ENCODE peak calls at places on chromosomes 6 and 20, in ten cellular contexts. W is mesenchymal stem cell; L is naive thymus-derived CD4-positive, alpha-beta T cell; H is hepatocyte; D is effector memory CD4-positive, alpha-beta T cell; P is tibial artery; Q is AG04450; J is CD4-positive, alpha-beta memory T cell; B is left lung; R is lower lobe of right lung. S is an unnamed sample.

GRCh38 chr6:132465530-132466485 is 47.1 kb downstream of the STX7 start:
- DNase-seq in W (no peak), L (no peak), D (no peak), J (no peak), R (no peak), B (no peak), P (no peak), Q (no peak), H (no peak), S (no peak)

GRCh38 chr6:153045271-153045670 is 42.8 kb upstream of the MTRF1L start:
- DNase-seq in J (no peak), R (no peak), Q (no peak), H (no peak), D (no peak), W (no peak), B (no peak), L (no peak), P (no peak), S (no peak)

GRCh38 chr6:162907876-162908481 is 180.2 kb downstream of the PACRG start:
- DNase-seq in P (no peak), L (no peak), Q (no peak), D (no peak), H (no peak), R (no peak), B (no peak), W (peak; percentile 5), J (no peak), S (peak; percentile 32)

GRCh38 chr6:167686204-167686893 is 140.4 kb upstream of the AFDN start:
- DNase-seq in R (no peak), Q (no peak), P (no peak), B (no peak), D (no peak), L (no peak), W (no peak), H (no peak), J (no peak), S (no peak)

GRCh38 chr20:7415427-7415826 is 524.8 kb downstream of the HAO1 start:
- DNase-seq in W (no peak), L (no peak), R (no peak), P (no peak), D (no peak), H (no peak), J (no peak), B (no peak), Q (no peak), S (no peak)

GRCh38 chr6:80132942-80133517 is 26.6 kb downstream of the BCKDHB start:
- DNase-seq in L (peak; percentile 11), B (no peak), J (no peak), H (peak; percentile 81), Q (peak; percentile 16), D (no peak), R (peak; percentile 47), W (peak; percentile 66), P (peak; percentile 57), S (peak; percentile 81)

GRCh38 chr6:116403205-116403604 is 32.5 kb downstream of the DSE start:
- DNase-seq in P (no peak), R (no peak), L (no peak), Q (no peak), W (no peak), D (no peak), B (no peak), H (no peak), J (no peak), S (no peak)

GRCh38 chr20:62864207-62864606 is 2.6 kb upstream of the TCFL5 start:
- DNase-seq in J (no peak), L (no peak), Q (no peak), R (no peak), H (no peak), D (no peak), P (no peak), W (no peak), B (no peak), S (no peak)

GRCh38 chr20:11229772-11230171 is 556.0 kb upstream of the JAG1 start:
- DNase-seq in W (peak; percentile 81), B (no peak), Q (peak; percentile 88), J (no peak), R (peak; percentile 57), H (peak; percentile 31), D (no peak), P (peak; percentile 51), L (no peak), S (peak; percentile 99)

GRCh38 chr6:146635174-146635573 is 36.4 kb downstream of the ADGB start:
- DNase-seq in B (no peak), P (no peak), Q (no peak), L (no peak), D (no peak), H (no peak), R (no peak), W (no peak), J (no peak), S (no peak)

GRCh38 chr6:38209291-38209865 is 389.9 kb downstream of the ZFAND3 start:
- DNase-seq in J (no peak), H (no peak), P (no peak), B (no peak), Q (no peak), D (no peak), L (no peak), R (no peak), W (no peak), S (no peak)

DNA sequence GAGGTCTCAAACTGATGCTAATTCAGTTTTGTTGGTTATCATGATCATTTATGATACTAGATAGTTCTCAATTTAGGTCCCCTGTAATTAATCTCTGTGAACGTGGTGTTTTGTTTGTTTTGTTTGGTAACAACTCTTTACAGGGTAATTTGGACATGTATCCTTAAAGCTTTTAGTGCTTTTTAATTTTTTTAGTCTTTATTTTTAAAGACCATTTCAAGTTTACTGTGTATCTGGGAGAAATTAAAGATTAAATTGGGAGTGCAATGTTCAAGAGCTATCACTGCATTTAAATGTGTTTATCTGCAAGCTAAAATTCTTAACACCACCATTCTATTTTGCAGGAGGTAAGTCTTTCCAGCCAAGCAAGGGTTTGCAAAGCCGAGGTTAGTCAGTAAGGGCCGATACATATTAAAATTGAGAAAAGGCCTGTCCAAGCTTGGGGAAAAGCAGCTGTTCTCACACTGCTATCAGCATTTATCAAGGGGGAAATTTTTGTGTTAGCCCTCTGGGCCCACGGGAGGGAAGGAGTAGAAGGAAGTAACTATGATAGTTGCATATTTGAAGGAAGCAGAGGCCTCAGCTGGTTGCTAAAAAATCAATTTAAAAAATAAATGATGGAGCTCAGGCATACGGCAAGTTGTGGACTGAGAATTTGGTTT is 59.4 kb upstream of the ZNF217 start:
- DNase-seq in R (no peak), L (no peak), Q (no peak), J (no peak), P (no peak), D (no peak), W (no peak), B (no peak), H (no peak), S (no peak)
- H3K27ac ChIP-seq in R (peak overlapping the region; percentile 67), L (peak overlapping the region; percentile 72), Q (peak overlapping the region; percentile 22), J (peak overlapping the region; percentile 55), P (no peak overlapping the region), D (peak overlapping the region; percentile 64), W (no peak overlapping the region), B (peak overlapping the region; percentile 42), H (peak overlapping the region; percentile 83), S (no peak overlapping the region)

GRCh38 chr6:3749390-3749978 is 2.0 kb downstream of the PXDC1 start:
- DNase-seq in B (peak; percentile 79), R (peak; percentile 78), P (no peak), D (no peak), L (no peak), J (no peak), W (no peak), Q (no peak), H (peak; percentile 85), S (no peak)
- H3K4me3 ChIP-seq in B (peak overlapping the region; percentile 66), R (peak overlapping the region; percentile 78), P (peak overlapping the region; percentile 96), D (no peak overlapping the region), L (no peak overlapping the region), J (no peak overlapping the region), W (no peak overlapping the region), Q (peak overlapping the region; percentile 90), H (peak overlapping the region; percentile 95), S (peak overlapping the region; percentile 85)

DNA sequence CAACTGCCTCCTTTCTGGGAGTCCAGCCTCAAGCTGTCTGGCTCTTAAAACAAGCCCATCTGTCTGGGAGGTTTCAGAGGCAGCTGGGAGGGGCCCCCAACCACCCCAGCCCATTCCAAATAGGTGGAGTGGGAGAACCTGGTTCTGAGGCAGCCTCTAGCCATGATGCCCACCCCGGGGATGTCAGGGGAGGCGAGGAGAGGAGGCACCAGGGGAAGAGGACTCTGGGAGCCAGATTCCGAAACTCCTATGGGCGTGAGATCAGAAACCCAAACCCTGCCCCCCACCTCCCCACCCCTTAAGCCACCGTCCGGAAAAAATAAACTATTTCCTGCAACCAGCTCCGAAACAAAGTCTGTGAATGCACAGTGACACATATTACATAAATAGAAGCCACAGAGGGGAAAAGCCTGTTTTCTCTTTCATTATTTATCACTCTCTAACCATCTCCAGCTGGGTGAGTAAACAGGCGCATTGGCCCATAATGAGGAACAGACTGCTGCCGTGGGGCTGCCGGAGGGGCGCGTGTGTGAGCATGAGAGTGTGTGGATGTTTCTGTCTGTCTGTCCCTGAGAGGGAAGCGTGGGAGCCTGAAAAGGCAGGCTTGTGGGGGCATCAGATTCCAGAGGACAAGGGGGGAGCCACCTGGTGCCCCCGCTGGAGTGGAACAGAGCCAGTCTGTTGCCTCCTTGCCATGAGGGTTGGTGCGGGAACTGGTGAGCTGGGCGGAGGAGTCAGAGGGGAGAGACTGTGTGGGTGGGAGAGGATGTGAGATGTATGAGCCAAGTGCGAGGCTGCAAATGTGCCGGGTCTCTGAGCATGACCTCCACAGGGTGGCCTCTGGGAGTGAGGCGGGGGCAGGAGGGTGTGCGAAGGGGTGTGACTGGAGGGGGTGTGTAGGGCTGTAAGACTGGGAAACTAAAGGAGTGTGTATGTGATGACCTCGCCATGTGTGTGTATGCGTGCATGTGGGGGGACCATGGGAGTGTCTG is 14.3 kb upstream of the FOXP4 start:
- DNase-seq in R (no peak), D (peak; percentile 18), Q (peak; percentile 23), B (no peak), P (no peak), H (peak; percentile 36), J (peak; percentile 54), L (peak; percentile 37), W (peak; percentile 78), S (peak; percentile 34)
- H3K27me3 ChIP-seq in R (peaks cover 14% of the 10 kb centered on the region), D (no peaks in the 10 kb centered on the region), Q (no peaks in the 10 kb centered on the region), B (peaks cover 41% of the 10 kb centered on the region), P (peaks cover 64% of the 10 kb centered on the region), H (no peaks in the 10 kb centered on the region), J (no peaks in the 10 kb centered on the region), L (no peaks in the 10 kb centered on the region), W (peaks cover 73% of the 10 kb centered on the region), S (no peaks in the 10 kb centered on the region)

GRCh38 chr20:14518648-14519047 is 181.2 kb upstream of the FLRT3 start:
- DNase-seq in P (no peak), R (no peak), B (no peak), W (no peak), J (no peak), Q (no peak), D (no peak), H (no peak), L (no peak), S (no peak)

GRCh38 chr20:14522595-14522994 is 185.2 kb upstream of the FLRT3 start:
- DNase-seq in B (no peak), H (no peak), L (no peak), P (no peak), Q (no peak), R (no peak), W (no peak), J (no peak), D (no peak), S (no peak)

GRCh38 chr20:14523090-14523489 is 185.7 kb upstream of the FLRT3 start:
- DNase-seq in B (no peak), R (no peak), P (no peak), J (no peak), H (no peak), L (no peak), Q (no peak), W (no peak), D (no peak), S (no peak)

GRCh38 chr20:14521016-14521415 is 183.6 kb upstream of the FLRT3 start:
- DNase-seq in J (no peak), B (no peak), W (no peak), H (no peak), D (no peak), P (no peak), L (no peak), R (no peak), Q (no peak), S (no peak)

GRCh38 chr20:14521436-14521835 is 184.0 kb upstream of the FLRT3 start:
- DNase-seq in Q (no peak), L (no peak), J (no peak), P (no peak), D (no peak), H (no peak), R (no peak), W (peak; percentile 26), B (no peak), S (no peak)
- H3K27ac ChIP-seq in Q (no peak overlapping the region), L (no peak overlapping the region), J (no peak overlapping the region), P (no peak overlapping the region), D (no peak overlapping the region), H (no peak overlapping the region), R (no peak overlapping the region), W (no peak overlapping the region), B (no peak overlapping the region), S (no peak overlapping the region)